ENCODE peak calls at places on chromosome 20, in six cellular contexts. I, D, Z, T, Y and G are unnamed samples.

GRCh38 chr20:43949741-43950618 is 35.3 kb downstream of the TOX2 start:
- DNase-seq in Z (peak), T (no peak), D (peak), I (peak), Y (no peak), G (peak)

GRCh38 chr20:36094497-36094896 is 60.0 kb upstream of the EPB41L1 start:
- DNase-seq in Z (no peak), Y (no peak), D (no peak), I (no peak), T (no peak), G (no peak)

GRCh38 chr20:1397710-1398109 is 4.9 kb upstream of the FKBP1A start:
- DNase-seq in Y (no peak), T (no peak), D (no peak), I (no peak), Z (no peak), G (no peak)

GRCh38 chr20:49768204-49769124 is 44.2 kb upstream of the SLC9A8 start:
- DNase-seq in Y (peak), T (peak), D (no peak), Z (no peak), I (peak), G (no peak)

GRCh38 chr20:63152322-63153253 is 63.3 kb downstream of the YTHDF1 start:
- DNase-seq in D (no peak), I (no peak), Y (no peak), T (no peak), Z (no peak), G (peak)

GRCh38 chr20:34987288-34988175 is 31.9 kb downstream of the MYH7B start:
- DNase-seq in I (no peak), Y (no peak), Z (no peak), D (no peak), T (no peak), G (no peak)

GRCh38 chr20:59835448-59836395 is 97.7 kb downstream of the SYCP2 start:
- DNase-seq in D (no peak), Z (no peak), I (no peak), T (no peak), Y (no peak), G (peak)

GRCh38 chr20:25295386-25296093 is 47.7 kb downstream of the PYGB start:
- DNase-seq in Z (no peak), D (no peak), T (no peak), I (no peak), Y (no peak), G (no peak)

GRCh38 chr20:57224641-57225138 is 41.8 kb downstream of the BMP7 start:
- DNase-seq in Z (no peak), Y (peak), D (no peak), I (no peak), T (no peak), G (no peak)

GRCh38 chr20:34998331-34998950 is 42.8 kb downstream of the MYH7B start:
- DNase-seq in T (no peak), Y (peak), I (no peak), D (no peak), Z (no peak), G (no peak)

GRCh38 chr20:50602432-50603088 is 88.8 kb downstream of the RIPOR3 start:
- DNase-seq in Y (no peak), I (no peak), D (no peak), T (no peak), Z (no peak), G (no peak)

GRCh38 chr20:9711872-9712271 is 127.0 kb downstream of the PAK5 start:
- DNase-seq in Y (no peak), I (no peak), D (no peak), Z (no peak), T (no peak), G (no peak)

GRCh38 chr20:32484221-32485125 is 100.7 kb downstream of the NOL4L start:
- DNase-seq in I (no peak), Y (peak), D (no peak), T (no peak), Z (no peak), G (peak)

GRCh38 chr20:7090001-7090400 is 322.5 kb downstream of the BMP2 start:
- DNase-seq in T (no peak), I (no peak), Z (no peak), Y (no peak), D (no peak), G (no peak)

GRCh38 chr20:41533537-41534136 is 84.5 kb downstream of the CHD6 start:
- DNase-seq in Z (no peak), Y (no peak), D (no peak), T (no peak), I (no peak), G (no peak)